ENCODE peak calls at places on chromosomes 13 and 19, in ten cellular contexts. B, Z, N, I, K, C, Q, T, E and O are unnamed samples.

GRCh38 chr13:23516190-23516589 is 54.0 kb upstream of the TNFRSF19 start:
- DNase-seq in C (no peak), K (peak), Z (no peak), Q (no peak), T (no peak), I (no peak), N (no peak), E (no peak), B (no peak), O (no peak)

GRCh38 chr13:40490086-40490723 is 176.2 kb downstream of the FOXO1 start:
- DNase-seq in B (no peak), C (no peak), Z (peak), E (no peak), N (no peak), Q (no peak), I (peak), T (no peak), K (no peak), O (peak)

GRCh38 chr13:94239135-94239534 is 240.3 kb downstream of the DCT start:
- DNase-seq in N (no peak), B (peak), K (peak), E (no peak), Z (no peak), T (no peak), C (peak), I (no peak), Q (peak), O (no peak)

GRCh38 chr13:110559429-110559943 is 2.0 kb downstream of the RAB20 start:
- DNase-seq in B (peak), N (no peak), Q (peak), T (no peak), C (no peak), I (peak), Z (no peak), K (peak), E (no peak), O (no peak)

GRCh38 chr19:49364083-49364687 is 508 bp downstream of the DKKL1 start:
- DNase-seq in N (no peak), K (no peak), C (no peak), I (no peak), E (no peak), B (no peak), Q (no peak), Z (no peak), T (no peak), O (no peak)

GRCh38 chr13:52879950-52880650 is 31.7 kb upstream of the PCDH8 start:
- DNase-seq in I (no peak), T (no peak), N (no peak), Q (no peak), K (no peak), C (no peak), E (no peak), Z (no peak), B (no peak), O (no peak)

GRCh38 chr19:56153507-56153906 is 12.4 kb downstream of the ZNF444 start:
- DNase-seq in T (no peak), N (no peak), Q (peak), I (no peak), Z (no peak), C (no peak), E (no peak), K (peak), B (no peak), O (no peak)

GRCh38 chr13:26949701-26950345 is 189.2 kb upstream of the GPR12 start:
- DNase-seq in Q (no peak), N (no peak), C (no peak), T (no peak), E (no peak), K (no peak), I (no peak), B (no peak), Z (no peak), O (no peak)

GRCh38 chr19:4829001-4829712 is 2.4 kb downstream of the TICAM1 start:
- DNase-seq in K (no peak), I (no peak), B (no peak), C (no peak), T (no peak), Z (no peak), Q (no peak), N (peak), E (no peak), O (no peak)

GRCh38 chr13:77016241-77016812 is 10.6 kb downstream of the FBXL3 start:
- DNase-seq in Z (no peak), N (no peak), B (no peak), T (no peak), C (no peak), E (no peak), Q (no peak), K (no peak), I (no peak), O (no peak)

GRCh38 chr13:77016888-77017623 is 9.9 kb downstream of the FBXL3 start:
- DNase-seq in E (no peak), K (no peak), T (no peak), Z (no peak), B (no peak), Q (no peak), C (no peak), I (no peak), N (no peak), O (no peak)

GRCh38 chr13:77019756-77020155 is 7.2 kb downstream of the FBXL3 start:
- DNase-seq in Q (no peak), C (no peak), K (no peak), E (no peak), B (no peak), Z (no peak), N (no peak), I (no peak), T (no peak), O (no peak)

GRCh38 chr13:77013853-77014542 is 13.0 kb downstream of the FBXL3 start:
- DNase-seq in Z (no peak), I (no peak), C (no peak), T (no peak), E (no peak), N (no peak), K (no peak), B (no peak), Q (no peak), O (no peak)

GRCh38 chr13:77014906-77015685 is 11.9 kb downstream of the FBXL3 start:
- DNase-seq in T (no peak), C (no peak), N (no peak), K (no peak), Q (no peak), I (no peak), B (no peak), E (no peak), Z (no peak), O (no peak)
- TF ChIP-seq CTCF in T (no peak), C (no peak), N (no peak), K (no peak), Q (no peak), I (no peak), B (no peak), E (no peak), Z (no peak), O (no peak)

DNA sequence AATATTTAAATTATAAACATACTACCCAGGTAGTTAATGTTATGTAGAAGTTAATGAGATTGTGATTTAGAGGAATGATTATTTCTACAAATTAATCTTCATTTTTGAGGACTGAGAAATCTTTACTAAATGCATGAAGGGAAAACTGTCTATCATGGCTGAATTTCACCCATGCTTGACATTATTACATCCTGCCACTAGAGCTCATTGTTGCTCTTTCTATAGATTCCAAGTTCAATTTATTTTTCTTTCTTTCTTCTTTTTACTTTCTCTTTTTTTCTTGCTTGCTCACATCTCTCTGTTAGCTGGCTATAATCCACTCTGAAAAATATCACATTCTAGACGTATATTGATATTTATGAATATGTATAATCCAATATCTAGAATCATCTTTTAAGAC is 505.0 kb upstream of the KLHL1 start:
- DNase-seq in I (no peak), E (no peak), K (peak), T (no peak), Q (peak), N (no peak), C (no peak), Z (no peak), B (no peak), O (no peak)
- TF ChIP-seq CTCF in I (no peak), E (no peak), K (peak), T (no peak), Q (no peak), N (no peak), C (no peak), Z (no peak), B (no peak), O (peak)

DNA sequence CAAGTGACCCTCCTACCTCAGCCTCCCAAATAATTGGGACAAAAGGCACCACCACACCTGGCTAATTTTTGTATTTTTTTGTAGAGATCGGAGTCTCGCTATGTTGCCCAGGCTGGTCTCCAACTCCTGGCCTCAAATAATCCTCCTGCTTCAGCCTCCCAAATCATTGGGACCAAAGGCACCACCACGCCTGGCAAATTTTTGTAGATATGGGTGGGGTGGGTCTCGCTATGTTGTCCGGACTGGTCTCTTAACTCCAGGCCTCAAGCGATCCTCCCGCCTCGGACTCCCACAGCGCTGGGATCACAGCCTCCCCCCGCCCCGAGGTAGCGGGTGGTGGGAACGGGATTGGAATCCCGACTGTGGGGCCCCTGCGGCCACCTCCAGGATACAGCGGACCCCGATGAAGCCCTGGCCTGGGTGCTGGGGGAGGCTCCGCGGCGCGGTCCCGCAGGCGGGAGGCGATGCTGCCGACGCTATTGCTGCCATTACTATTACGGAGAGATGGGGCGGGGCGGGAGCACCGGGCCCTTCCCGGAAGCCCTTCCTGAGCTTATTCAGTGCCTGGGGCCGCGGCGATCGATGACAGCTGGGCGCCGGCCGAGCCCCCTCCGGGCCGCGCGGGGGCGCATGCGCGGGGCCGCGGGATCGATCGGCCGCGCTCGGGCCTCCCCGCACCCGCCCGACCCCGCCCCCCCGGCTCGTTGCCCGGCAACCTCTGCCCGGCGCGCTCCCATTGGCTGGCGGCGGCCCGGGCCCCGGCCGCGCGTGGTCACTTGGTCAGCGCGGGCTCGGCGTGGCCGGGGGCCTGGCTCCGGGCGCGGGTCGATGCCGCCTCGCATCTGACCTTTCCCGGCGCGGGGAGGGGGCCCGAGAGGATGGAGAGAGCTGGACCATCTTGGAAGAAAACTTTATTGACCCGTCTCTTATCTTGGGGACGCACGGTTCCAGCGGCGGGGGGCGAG is 27.9 kb upstream of the ONECUT3 start:
- DNase-seq in Z (no peak), E (peak), T (no peak), N (peak), B (peak), Q (peak), C (no peak), I (no peak), K (peak), O (peak)
- TF ChIP-seq CTCF in Z (no peak), E (no peak), T (no peak), N (no peak), B (no peak), Q (no peak), C (no peak), I (peak), K (no peak), O (no peak)

GRCh38 chr13:97496511-97496910 is 62.5 kb downstream of the RAP2A start:
- DNase-seq in N (no peak), K (peak), B (no peak), E (no peak), I (no peak), T (no peak), Z (no peak), Q (no peak), C (no peak), O (no peak)
- TF ChIP-seq CTCF in N (no peak), K (no peak), B (no peak), E (no peak), I (no peak), T (no peak), Z (no peak), Q (no peak), C (no peak), O (no peak)

GRCh38 chr19:11295665-11296245 is at the start of gene TSPAN16:
- DNase-seq in T (no peak), Q (no peak), Z (no peak), K (no peak), E (no peak), N (no peak), C (no peak), B (no peak), I (no peak), O (no peak)

GRCh38 chr19:11291991-11292390 is 4.0 kb upstream of the TSPAN16 start:
- DNase-seq in B (no peak), T (no peak), K (no peak), E (no peak), N (no peak), Q (no peak), C (no peak), I (no peak), Z (no peak), O (no peak)

GRCh38 chr19:11291415-11291814 is 4.5 kb upstream of the TSPAN16 start:
- DNase-seq in Z (no peak), T (no peak), E (no peak), K (no peak), Q (no peak), N (no peak), C (no peak), B (no peak), I (no peak), O (no peak)

GRCh38 chr19:11295180-11295579 is 780 bp upstream of the TSPAN16 start:
- DNase-seq in B (no peak), E (no peak), C (no peak), I (no peak), Q (no peak), K (no peak), N (no peak), Z (no peak), T (no peak), O (no peak)

GRCh38 chr19:11293468-11294389 is 2.2 kb upstream of the TSPAN16 start:
- DNase-seq in K (peak), B (peak), Q (peak), Z (peak), C (peak), T (peak), I (peak), E (peak), N (peak), O (peak)
- TF ChIP-seq CTCF in K (peak), B (peak), Q (peak), Z (peak), C (peak), T (no peak), I (peak), E (peak), N (peak), O (peak)

GRCh38 chr19:17677002-17677401 is 11.2 kb downstream of the UNC13A start:
- DNase-seq in B (no peak), E (no peak), Q (no peak), C (no peak), N (no peak), Z (no peak), T (no peak), I (no peak), K (peak), O (no peak)
- TF ChIP-seq CTCF in B (no peak), E (no peak), Q (peak), C (peak), N (no peak), Z (no peak), T (no peak), I (no peak), K (peak), O (no peak)

GRCh38 chr19:13007292-13008045 is 12.2 kb downstream of the NFIX start:
- DNase-seq in E (peak), K (no peak), B (peak), N (no peak), T (no peak), Q (peak), Z (no peak), I (peak), C (no peak), O (no peak)
- TF ChIP-seq CTCF in E (no peak), K (no peak), B (no peak), N (no peak), T (no peak), Q (no peak), Z (no peak), I (no peak), C (no peak), O (no peak)